ENCODE peak calls at places on chromosomes 2 and 18, in six cellular contexts. One of them, this sample, is unnamed.

GRCh38 chr18:76467371-76468190 is 27.5 kb downstream of the ZNF516 start:
- DNase-seq in CD4-positive, alpha-beta memory T cell: no peak
- DNase-seq in heart right ventricle: peak
- DNase-seq in effector memory CD4-positive, alpha-beta T cell: no peak
- DNase-seq in hepatocyte: no peak
- DNase-seq in heart left ventricle: peak
- DNase-seq in this sample: peak

GRCh38 chr18:47036298-47036874 is 965 bp upstream of the ELOA2 start:
- DNase-seq in hepatocyte: peak
- DNase-seq in effector memory CD4-positive, alpha-beta T cell: no peak
- DNase-seq in heart left ventricle: no peak
- DNase-seq in CD4-positive, alpha-beta memory T cell: no peak
- DNase-seq in heart right ventricle: no peak
- DNase-seq in this sample: peak

GRCh38 chr2:181970160-181970794 is 15.4 kb upstream of the PPP1R1C start:
- DNase-seq in effector memory CD4-positive, alpha-beta T cell: no peak
- DNase-seq in hepatocyte: peak
- DNase-seq in heart right ventricle: no peak
- DNase-seq in CD4-positive, alpha-beta memory T cell: no peak
- DNase-seq in heart left ventricle: no peak
- DNase-seq in this sample: no peak

GRCh38 chr2:176652300-176653182 is 383.3 kb downstream of the MTX2 start:
- DNase-seq in hepatocyte: peak
- DNase-seq in heart right ventricle: no peak
- DNase-seq in effector memory CD4-positive, alpha-beta T cell: no peak
- DNase-seq in heart left ventricle: no peak
- DNase-seq in CD4-positive, alpha-beta memory T cell: no peak
- DNase-seq in this sample: peak

GRCh38 chr2:173231042-173231441 is 123.6 kb upstream of the CDCA7 start:
- DNase-seq in CD4-positive, alpha-beta memory T cell: no peak
- DNase-seq in heart left ventricle: no peak
- DNase-seq in effector memory CD4-positive, alpha-beta T cell: no peak
- DNase-seq in heart right ventricle: no peak
- DNase-seq in hepatocyte: no peak
- DNase-seq in this sample: no peak

GRCh38 chr2:164252568-164253287 is 368.6 kb downstream of the GRB14 start:
- DNase-seq in hepatocyte: no peak
- DNase-seq in CD4-positive, alpha-beta memory T cell: no peak
- DNase-seq in heart left ventricle: no peak
- DNase-seq in heart right ventricle: no peak
- DNase-seq in effector memory CD4-positive, alpha-beta T cell: no peak
- DNase-seq in this sample: no peak

GRCh38 chr18:46497129-46497528 is 159.9 kb downstream of the LOXHD1 start:
- DNase-seq in heart right ventricle: peak
- DNase-seq in heart left ventricle: no peak
- DNase-seq in effector memory CD4-positive, alpha-beta T cell: no peak
- DNase-seq in CD4-positive, alpha-beta memory T cell: no peak
- DNase-seq in hepatocyte: peak
- DNase-seq in this sample: peak

GRCh38 chr2:63846487-63846886 is 4.8 kb downstream of the UGP2 start:
- DNase-seq in effector memory CD4-positive, alpha-beta T cell: no peak
- DNase-seq in CD4-positive, alpha-beta memory T cell: no peak
- DNase-seq in heart left ventricle: no peak
- DNase-seq in hepatocyte: no peak
- DNase-seq in heart right ventricle: no peak
- DNase-seq in this sample: no peak

GRCh38 chr2:107025869-107026380 is 140.0 kb upstream of the ST6GAL2 start:
- DNase-seq in hepatocyte: peak
- DNase-seq in effector memory CD4-positive, alpha-beta T cell: no peak
- DNase-seq in heart left ventricle: no peak
- DNase-seq in heart right ventricle: no peak
- DNase-seq in CD4-positive, alpha-beta memory T cell: no peak
- DNase-seq in this sample: peak

GRCh38 chr2:197798187-197798586 is 6.2 kb upstream of the PLCL1 start:
- DNase-seq in heart left ventricle: no peak
- DNase-seq in hepatocyte: no peak
- DNase-seq in heart right ventricle: no peak
- DNase-seq in CD4-positive, alpha-beta memory T cell: no peak
- DNase-seq in effector memory CD4-positive, alpha-beta T cell: no peak
- DNase-seq in this sample: no peak

GRCh38 chr2:157732596-157732995 is 103.9 kb upstream of the ACVR1C start:
- DNase-seq in effector memory CD4-positive, alpha-beta T cell: no peak
- DNase-seq in CD4-positive, alpha-beta memory T cell: no peak
- DNase-seq in hepatocyte: no peak
- DNase-seq in heart left ventricle: no peak
- DNase-seq in heart right ventricle: no peak
- DNase-seq in this sample: peak

GRCh38 chr18:64019922-64020756 is 50.3 kb downstream of the SERPINB8 start:
- DNase-seq in hepatocyte: no peak
- DNase-seq in CD4-positive, alpha-beta memory T cell: no peak
- DNase-seq in heart right ventricle: no peak
- DNase-seq in heart left ventricle: no peak
- DNase-seq in effector memory CD4-positive, alpha-beta T cell: no peak
- DNase-seq in this sample: no peak

GRCh38 chr2:5515693-5516092 is 176.5 kb upstream of the SOX11 start:
- DNase-seq in heart left ventricle: no peak
- DNase-seq in heart right ventricle: no peak
- DNase-seq in effector memory CD4-positive, alpha-beta T cell: no peak
- DNase-seq in CD4-positive, alpha-beta memory T cell: no peak
- DNase-seq in hepatocyte: no peak
- DNase-seq in this sample: no peak

GRCh38 chr2:178553047-178553446 is 72.8 kb downstream of the PLEKHA3 start:
- DNase-seq in CD4-positive, alpha-beta memory T cell: no peak
- DNase-seq in heart left ventricle: no peak
- DNase-seq in effector memory CD4-positive, alpha-beta T cell: no peak
- DNase-seq in hepatocyte: no peak
- DNase-seq in heart right ventricle: no peak
- DNase-seq in this sample: peak

GRCh38 chr2:232339121-232340081 is 39.1 kb upstream of the ALPP start:
- DNase-seq in heart right ventricle: no peak
- DNase-seq in CD4-positive, alpha-beta memory T cell: no peak
- DNase-seq in effector memory CD4-positive, alpha-beta T cell: no peak
- DNase-seq in heart left ventricle: peak
- DNase-seq in hepatocyte: no peak
- DNase-seq in this sample: no peak

GRCh38 chr2:7007488-7007845 is 90.3 kb downstream of the RNF144A start:
- DNase-seq in CD4-positive, alpha-beta memory T cell: no peak
- DNase-seq in heart right ventricle: no peak
- DNase-seq in heart left ventricle: no peak
- DNase-seq in effector memory CD4-positive, alpha-beta T cell: no peak
- DNase-seq in hepatocyte: no peak
- DNase-seq in this sample: no peak

GRCh38 chr18:64091526-64091925 is 57.4 kb downstream of the LINC00305 start:
- DNase-seq in hepatocyte: no peak
- DNase-seq in heart left ventricle: no peak
- DNase-seq in CD4-positive, alpha-beta memory T cell: no peak
- DNase-seq in effector memory CD4-positive, alpha-beta T cell: no peak
- DNase-seq in heart right ventricle: no peak
- DNase-seq in this sample: no peak

GRCh38 chr2:11073251-11073650 is 82.0 kb upstream of the SLC66A3 start:
- DNase-seq in effector memory CD4-positive, alpha-beta T cell: no peak
- DNase-seq in hepatocyte: peak
- DNase-seq in heart right ventricle: no peak
- DNase-seq in CD4-positive, alpha-beta memory T cell: no peak
- DNase-seq in heart left ventricle: no peak
- DNase-seq in this sample: peak

DNA sequence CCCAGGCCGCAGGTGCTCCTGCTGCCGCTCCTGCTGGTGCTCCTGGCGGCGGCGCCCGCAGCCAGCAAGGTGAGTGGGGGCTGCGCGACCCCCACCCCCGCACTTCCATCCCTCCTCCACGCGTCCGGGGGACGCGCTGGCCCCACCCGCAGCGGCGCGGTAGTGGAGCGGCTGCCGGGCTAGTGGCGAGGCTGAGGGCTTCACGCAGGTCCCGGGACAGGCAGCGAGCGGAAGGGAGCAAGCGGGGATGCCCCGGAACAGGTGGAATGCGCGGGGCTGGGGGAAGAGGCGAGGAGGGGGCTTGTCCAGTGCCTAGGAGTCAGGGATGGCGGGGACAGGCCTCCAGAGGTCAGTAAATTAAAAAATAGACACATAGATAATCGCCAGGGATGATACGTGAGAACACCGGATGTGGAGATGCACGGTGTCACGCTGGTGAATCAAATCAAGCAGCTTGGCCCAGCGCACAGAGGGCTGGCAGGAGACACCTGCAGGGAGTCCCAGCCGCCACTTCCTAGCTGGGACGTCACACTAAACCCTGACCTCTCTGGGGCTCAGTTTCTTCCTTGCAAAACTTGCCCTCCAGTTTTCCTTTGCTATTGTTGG is 424 bp downstream of the COL4A3 start:
- DNase-seq in heart left ventricle: peak
- DNase-seq in hepatocyte: peak
- DNase-seq in effector memory CD4-positive, alpha-beta T cell: no peak
- DNase-seq in CD4-positive, alpha-beta memory T cell: no peak
- DNase-seq in heart right ventricle: peak
- DNase-seq in this sample: peak
- H3K4me3 ChIP-seq in heart left ventricle: peak
- H3K4me3 ChIP-seq in hepatocyte: peak
- H3K4me3 ChIP-seq in effector memory CD4-positive, alpha-beta T cell: peak
- H3K4me3 ChIP-seq in CD4-positive, alpha-beta memory T cell: no peak
- H3K4me3 ChIP-seq in heart right ventricle: peak
- H3K4me3 ChIP-seq in this sample: peak

GRCh38 chr18:7629416-7629815 is 62.3 kb downstream of the PTPRM start:
- DNase-seq in CD4-positive, alpha-beta memory T cell: no peak
- DNase-seq in heart right ventricle: no peak
- DNase-seq in heart left ventricle: no peak
- DNase-seq in hepatocyte: no peak
- DNase-seq in effector memory CD4-positive, alpha-beta T cell: no peak
- DNase-seq in this sample: no peak

GRCh38 chr18:7626922-7627440 is 59.9 kb downstream of the PTPRM start:
- DNase-seq in heart left ventricle: no peak
- DNase-seq in heart right ventricle: no peak
- DNase-seq in hepatocyte: peak
- DNase-seq in effector memory CD4-positive, alpha-beta T cell: no peak
- DNase-seq in CD4-positive, alpha-beta memory T cell: no peak
- DNase-seq in this sample: peak

GRCh38 chr18:7623681-7624080 is 56.6 kb downstream of the PTPRM start:
- DNase-seq in heart left ventricle: no peak
- DNase-seq in heart right ventricle: no peak
- DNase-seq in hepatocyte: no peak
- DNase-seq in effector memory CD4-positive, alpha-beta T cell: no peak
- DNase-seq in CD4-positive, alpha-beta memory T cell: no peak
- DNase-seq in this sample: no peak

GRCh38 chr18:7624697-7625096 is 57.6 kb downstream of the PTPRM start:
- DNase-seq in CD4-positive, alpha-beta memory T cell: no peak
- DNase-seq in effector memory CD4-positive, alpha-beta T cell: no peak
- DNase-seq in heart left ventricle: no peak
- DNase-seq in heart right ventricle: no peak
- DNase-seq in hepatocyte: no peak
- DNase-seq in this sample: no peak

GRCh38 chr18:7626175-7626921 is 59.2 kb downstream of the PTPRM start:
- DNase-seq in heart right ventricle: no peak
- DNase-seq in hepatocyte: no peak
- DNase-seq in heart left ventricle: no peak
- DNase-seq in CD4-positive, alpha-beta memory T cell: no peak
- DNase-seq in effector memory CD4-positive, alpha-beta T cell: no peak
- DNase-seq in this sample: no peak
- H3K27ac ChIP-seq in heart right ventricle: no peak
- H3K27ac ChIP-seq in hepatocyte: peak
- H3K27ac ChIP-seq in heart left ventricle: peak
- H3K27ac ChIP-seq in CD4-positive, alpha-beta memory T cell: no peak
- H3K27ac ChIP-seq in effector memory CD4-positive, alpha-beta T cell: no peak
- H3K27ac ChIP-seq in this sample: no peak

GRCh38 chr2:241272298-241272721 is 43.2 kb downstream of the HDLBP start:
- DNase-seq in heart right ventricle: peak
- DNase-seq in hepatocyte: peak
- DNase-seq in heart left ventricle: peak
- DNase-seq in effector memory CD4-positive, alpha-beta T cell: no peak
- DNase-seq in CD4-positive, alpha-beta memory T cell: peak
- DNase-seq in this sample: peak

GRCh38 chr2:241272722-241273551 is 42.5 kb downstream of the HDLBP start:
- DNase-seq in hepatocyte: peak
- DNase-seq in heart left ventricle: peak
- DNase-seq in heart right ventricle: peak
- DNase-seq in effector memory CD4-positive, alpha-beta T cell: peak
- DNase-seq in CD4-positive, alpha-beta memory T cell: peak
- DNase-seq in this sample: peak

GRCh38 chr2:241271641-241272297 is 43.7 kb downstream of the HDLBP start:
- DNase-seq in heart right ventricle: peak
- DNase-seq in effector memory CD4-positive, alpha-beta T cell: peak
- DNase-seq in heart left ventricle: peak
- DNase-seq in CD4-positive, alpha-beta memory T cell: peak
- DNase-seq in hepatocyte: peak
- DNase-seq in this sample: peak

GRCh38 chr2:241274127-241274526 is 41.3 kb downstream of the HDLBP start:
- DNase-seq in hepatocyte: no peak
- DNase-seq in heart left ventricle: no peak
- DNase-seq in effector memory CD4-positive, alpha-beta T cell: no peak
- DNase-seq in heart right ventricle: no peak
- DNase-seq in CD4-positive, alpha-beta memory T cell: no peak
- DNase-seq in this sample: peak

DNA sequence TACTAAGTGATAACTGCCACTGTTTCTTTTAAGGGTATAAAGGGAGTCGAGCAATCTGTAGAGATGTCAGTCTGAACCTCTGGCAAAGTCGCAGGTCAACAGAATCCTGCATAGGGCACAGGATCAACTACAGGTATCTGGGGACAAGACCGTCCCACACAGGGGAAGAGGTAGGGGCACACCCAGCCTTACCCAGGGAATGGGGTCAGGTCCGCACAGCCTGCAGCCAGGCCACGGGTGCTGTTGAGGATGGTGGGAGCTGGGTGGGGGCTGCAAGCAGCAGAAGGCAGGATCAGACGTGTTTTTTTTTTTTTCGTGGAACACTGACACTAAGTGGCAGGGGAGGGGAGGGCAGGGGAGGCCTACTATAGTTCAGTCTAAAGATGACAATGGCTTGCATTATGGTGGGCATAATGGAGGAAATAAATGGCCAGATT is 41.9 kb downstream of the HDLBP start:
- DNase-seq in heart left ventricle: no peak
- DNase-seq in effector memory CD4-positive, alpha-beta T cell: no peak
- DNase-seq in heart right ventricle: no peak
- DNase-seq in CD4-positive, alpha-beta memory T cell: no peak
- DNase-seq in hepatocyte: no peak
- DNase-seq in this sample: peak
- H3K4me3 ChIP-seq in heart left ventricle: peak
- H3K4me3 ChIP-seq in effector memory CD4-positive, alpha-beta T cell: no peak
- H3K4me3 ChIP-seq in heart right ventricle: no peak
- H3K4me3 ChIP-seq in CD4-positive, alpha-beta memory T cell: no peak
- H3K4me3 ChIP-seq in hepatocyte: no peak
- H3K4me3 ChIP-seq in this sample: peak

DNA sequence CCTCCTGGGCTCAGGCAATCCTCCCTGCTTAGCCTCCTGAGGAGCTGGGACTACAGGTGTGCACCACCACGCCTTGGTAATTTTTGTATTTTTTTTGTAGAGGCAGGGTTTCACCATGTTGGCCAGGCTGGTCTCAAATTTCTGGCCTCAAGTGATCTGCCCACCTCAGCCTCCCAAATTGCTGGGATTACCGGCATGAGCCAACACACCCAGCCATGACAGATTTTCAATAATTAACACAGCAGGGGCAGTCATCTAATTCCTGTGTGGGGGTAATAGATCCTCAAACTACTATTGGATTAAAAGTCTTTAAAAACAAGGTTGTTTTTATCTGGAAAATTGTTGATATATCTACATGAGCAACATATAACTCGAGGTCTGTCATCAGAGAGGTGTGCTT is 35.7 kb upstream of the ASB1 start:
- DNase-seq in heart left ventricle: no peak
- DNase-seq in heart right ventricle: no peak
- DNase-seq in effector memory CD4-positive, alpha-beta T cell: no peak
- DNase-seq in CD4-positive, alpha-beta memory T cell: no peak
- DNase-seq in hepatocyte: no peak
- DNase-seq in this sample: no peak
- H3K27ac ChIP-seq in heart left ventricle: peak
- H3K27ac ChIP-seq in heart right ventricle: no peak
- H3K27ac ChIP-seq in effector memory CD4-positive, alpha-beta T cell: no peak
- H3K27ac ChIP-seq in CD4-positive, alpha-beta memory T cell: no peak
- H3K27ac ChIP-seq in hepatocyte: no peak
- H3K27ac ChIP-seq in this sample: no peak

GRCh38 chr2:226794077-226794670 is 5.4 kb downstream of the IRS1 start:
- DNase-seq in CD4-positive, alpha-beta memory T cell: no peak
- DNase-seq in effector memory CD4-positive, alpha-beta T cell: no peak
- DNase-seq in heart left ventricle: peak
- DNase-seq in heart right ventricle: no peak
- DNase-seq in hepatocyte: no peak
- DNase-seq in this sample: peak
- H3K4me3 ChIP-seq in CD4-positive, alpha-beta memory T cell: no peak
- H3K4me3 ChIP-seq in effector memory CD4-positive, alpha-beta T cell: no peak
- H3K4me3 ChIP-seq in heart left ventricle: peak
- H3K4me3 ChIP-seq in heart right ventricle: peak
- H3K4me3 ChIP-seq in hepatocyte: peak
- H3K4me3 ChIP-seq in this sample: peak

This sample was measured in GM23248.